ENCODE peak calls at places on chromosomes 13 and 19, in five cellular contexts. One of them, this sample, is unnamed.

GRCh38 chr13:56932104-56932503 is 208.6 kb upstream of the PRR20A start:
- DNase-seq in psoas muscle: no peak
- DNase-seq in ovary: no peak
- DNase-seq in Caco-2: no peak
- DNase-seq in pancreas: no peak
- DNase-seq in this sample: no peak

GRCh38 chr13:105334211-105334610 is 1201.3 kb downstream of the EFNB2 start:
- DNase-seq in psoas muscle: no peak
- DNase-seq in ovary: no peak
- DNase-seq in Caco-2: no peak
- DNase-seq in pancreas: no peak
- DNase-seq in this sample: no peak

GRCh38 chr13:24694907-24695306 is 14.7 kb downstream of the ATP12A start:
- DNase-seq in psoas muscle: no peak
- DNase-seq in ovary: no peak
- DNase-seq in Caco-2: no peak
- DNase-seq in pancreas: no peak
- DNase-seq in this sample: no peak

GRCh38 chr13:30341815-30342570 is 34.6 kb upstream of the KATNAL1 start:
- DNase-seq in psoas muscle: peak; percentile 84
- DNase-seq in ovary: peak; percentile 82
- DNase-seq in Caco-2: no peak
- DNase-seq in pancreas: peak; percentile 78
- DNase-seq in this sample: peak; percentile 35

GRCh38 chr13:33743438-33744368 is 74.2 kb upstream of the RFC3 start:
- DNase-seq in psoas muscle: no peak
- DNase-seq in ovary: no peak
- DNase-seq in Caco-2: no peak
- DNase-seq in pancreas: no peak
- DNase-seq in this sample: no peak

GRCh38 chr13:27966641-27967202 is 2.4 kb downstream of the CDX2 start:
- DNase-seq in psoas muscle: no peak
- DNase-seq in ovary: no peak
- DNase-seq in Caco-2: peak; percentile 71
- DNase-seq in pancreas: no peak
- DNase-seq in this sample: no peak

GRCh38 chr13:93794197-93794885 is 567.7 kb downstream of the GPC6 start:
- DNase-seq in psoas muscle: no peak
- DNase-seq in ovary: no peak
- DNase-seq in Caco-2: no peak
- DNase-seq in pancreas: no peak
- DNase-seq in this sample: no peak

GRCh38 chr13:60051754-60052153 is 112.0 kb downstream of the DIAPH3 start:
- DNase-seq in psoas muscle: no peak
- DNase-seq in ovary: no peak
- DNase-seq in Caco-2: no peak
- DNase-seq in pancreas: no peak
- DNase-seq in this sample: no peak

GRCh38 chr19:38433268-38433733 is at the start of gene RYR1:
- DNase-seq in psoas muscle: peak; percentile 86
- DNase-seq in ovary: no peak
- DNase-seq in Caco-2: no peak
- DNase-seq in pancreas: peak; percentile 41
- DNase-seq in this sample: no peak

GRCh38 chr19:21749090-21749489 is 18.3 kb downstream of the ZNF100 start:
- DNase-seq in psoas muscle: no peak
- DNase-seq in ovary: no peak
- DNase-seq in Caco-2: no peak
- DNase-seq in pancreas: no peak
- DNase-seq in this sample: no peak

GRCh38 chr13:89352384-89352783 is 1681.2 kb downstream of the SLITRK5 start:
- DNase-seq in psoas muscle: no peak
- DNase-seq in ovary: no peak
- DNase-seq in Caco-2: no peak
- DNase-seq in pancreas: no peak
- DNase-seq in this sample: no peak

GRCh38 chr19:1168877-1169791 is 4.9 kb downstream of the SBNO2 start:
- DNase-seq in psoas muscle: peak; percentile 75
- DNase-seq in ovary: peak; percentile 76
- DNase-seq in Caco-2: no peak
- DNase-seq in pancreas: no peak
- DNase-seq in this sample: no peak

GRCh38 chr19:49978324-49978723 is 17.4 kb upstream of the SIGLEC11 start:
- DNase-seq in psoas muscle: no peak
- DNase-seq in ovary: peak; percentile 54
- DNase-seq in Caco-2: no peak
- DNase-seq in pancreas: no peak
- DNase-seq in this sample: no peak

GRCh38 chr13:113407103-113407530 is 43.2 kb upstream of the GRTP1 start:
- DNase-seq in psoas muscle: no peak
- DNase-seq in ovary: no peak
- DNase-seq in Caco-2: peak; percentile 26
- DNase-seq in pancreas: no peak
- DNase-seq in this sample: no peak

GRCh38 chr19:47280183-47280797 is 5.6 kb downstream of the INAFM1 start:
- DNase-seq in psoas muscle: no peak
- DNase-seq in ovary: no peak
- DNase-seq in Caco-2: peak; percentile 68
- DNase-seq in pancreas: no peak
- DNase-seq in this sample: no peak

GRCh38 chr19:37718357-37718756 is 1.2 kb downstream of the ZNF607 start:
- DNase-seq in psoas muscle: no peak
- DNase-seq in ovary: no peak
- DNase-seq in Caco-2: no peak
- DNase-seq in pancreas: no peak
- DNase-seq in this sample: no peak

GRCh38 chr13:97879646-97880297 is 73.7 kb upstream of the IPO5 start:
- DNase-seq in psoas muscle: no peak
- DNase-seq in ovary: no peak
- DNase-seq in Caco-2: no peak
- DNase-seq in pancreas: no peak
- DNase-seq in this sample: no peak

GRCh38 chr19:40321566-40322270 is 26.5 kb downstream of the C19orf47 start:
- DNase-seq in psoas muscle: no peak
- DNase-seq in ovary: no peak
- DNase-seq in Caco-2: no peak
- DNase-seq in pancreas: no peak
- DNase-seq in this sample: no peak

GRCh38 chr19:632228-633067 is 889 bp downstream of the POLRMT start:
- DNase-seq in psoas muscle: no peak
- DNase-seq in ovary: no peak
- DNase-seq in Caco-2: peak; percentile 79
- DNase-seq in pancreas: no peak
- DNase-seq in this sample: no peak

GRCh38 chr13:51684076-51684475 is 99.8 kb downstream of the WDFY2 start:
- DNase-seq in psoas muscle: no peak
- DNase-seq in ovary: no peak
- DNase-seq in Caco-2: no peak
- DNase-seq in pancreas: no peak
- DNase-seq in this sample: no peak

GRCh38 chr19:38228005-38228377 is 4.0 kb upstream of the DPF1 start:
- DNase-seq in psoas muscle: no peak
- DNase-seq in ovary: no peak
- DNase-seq in Caco-2: no peak
- DNase-seq in pancreas: no peak
- DNase-seq in this sample: no peak

GRCh38 chr13:30720470-30720869 is 14.9 kb upstream of the ALOX5AP start:
- DNase-seq in psoas muscle: no peak
- DNase-seq in ovary: no peak
- DNase-seq in Caco-2: no peak
- DNase-seq in pancreas: no peak
- DNase-seq in this sample: no peak

GRCh38 chr19:44552324-44552723 is 22.8 kb upstream of the CEACAM20 start:
- DNase-seq in psoas muscle: no peak
- DNase-seq in ovary: no peak
- DNase-seq in Caco-2: no peak
- DNase-seq in pancreas: no peak
- DNase-seq in this sample: no peak

GRCh38 chr13:42720116-42720857 is 61.1 kb upstream of the FAM216B start:
- DNase-seq in psoas muscle: no peak
- DNase-seq in ovary: peak; percentile 50
- DNase-seq in Caco-2: peak; percentile 57
- DNase-seq in pancreas: peak; percentile 26
- DNase-seq in this sample: no peak

GRCh38 chr19:45599286-45599685 is 2.7 kb downstream of the GPR4 start:
- DNase-seq in psoas muscle: no peak
- DNase-seq in ovary: no peak
- DNase-seq in Caco-2: no peak
- DNase-seq in pancreas: no peak
- DNase-seq in this sample: no peak

GRCh38 chr13:85095887-85096286 is 703.3 kb downstream of the SLITRK6 start:
- DNase-seq in psoas muscle: no peak
- DNase-seq in ovary: no peak
- DNase-seq in Caco-2: no peak
- DNase-seq in pancreas: no peak
- DNase-seq in this sample: no peak

DNA sequence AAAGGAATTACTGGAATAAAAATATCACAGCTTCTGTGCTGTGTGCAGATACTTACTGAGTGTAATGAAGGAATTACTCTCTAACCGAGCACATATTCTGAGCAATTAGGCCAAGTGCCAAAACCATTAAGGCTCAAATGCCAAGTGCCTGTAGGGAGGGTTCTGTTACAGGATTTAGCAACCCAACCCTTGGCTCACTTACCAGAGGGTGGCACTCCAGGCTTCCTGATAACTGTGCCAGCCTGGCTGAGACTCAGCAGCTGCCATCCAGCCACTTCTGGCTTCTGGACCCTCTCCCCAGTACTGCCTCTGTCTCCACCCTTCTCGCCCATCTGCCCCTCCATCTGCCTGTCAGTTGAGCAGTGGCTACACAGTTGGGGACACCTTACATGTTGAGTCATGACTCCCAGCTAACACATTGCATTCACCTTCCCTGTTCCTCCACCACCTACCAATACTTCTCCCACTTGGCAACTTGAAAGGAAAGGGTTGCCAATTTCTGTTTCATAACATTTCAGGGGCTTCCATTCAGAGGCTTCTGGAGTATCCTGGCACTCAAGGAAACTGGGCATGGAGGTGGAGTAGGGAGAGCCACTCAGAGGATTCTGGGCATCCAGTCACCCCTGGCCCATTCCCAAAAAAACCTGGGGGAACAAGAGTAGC is 110.5 kb downstream of the COG6 start:
- DNase-seq in psoas muscle: peak; percentile 18
- DNase-seq in ovary: peak; percentile 47
- DNase-seq in Caco-2: no peak
- DNase-seq in pancreas: peak; percentile 28
- DNase-seq in this sample: no peak
- TF ChIP-seq CTCF in psoas muscle: peak; percentile 24
- TF ChIP-seq CTCF in ovary: no peak
- TF ChIP-seq CTCF in Caco-2: no peak
- TF ChIP-seq CTCF in pancreas: no peak
- TF ChIP-seq CTCF in this sample: peak; percentile 39

GRCh38 chr19:35134601-35135091 is at the start of gene LGI4:
- DNase-seq in psoas muscle: no peak
- DNase-seq in ovary: no peak
- DNase-seq in Caco-2: no peak
- DNase-seq in pancreas: peak; percentile 17
- DNase-seq in this sample: no peak
- H3K4me3 ChIP-seq in psoas muscle: peak within 1 kb of the TSS; percentile 66
- H3K4me3 ChIP-seq in ovary: peak within 1 kb of the TSS; percentile 27
- H3K4me3 ChIP-seq in Caco-2: peak within 1 kb of the TSS; percentile 18
- H3K4me3 ChIP-seq in pancreas: no peak within 1 kb of the TSS
- H3K4me3 ChIP-seq in this sample: no peak within 1 kb of the TSS

GRCh38 chr19:5120833-5121232 is 151.9 kb downstream of the KDM4B start:
- DNase-seq in psoas muscle: no peak
- DNase-seq in ovary: no peak
- DNase-seq in Caco-2: no peak
- DNase-seq in pancreas: no peak
- DNase-seq in this sample: no peak

GRCh38 chr19:5117421-5117820 is 148.5 kb downstream of the KDM4B start:
- DNase-seq in psoas muscle: no peak
- DNase-seq in ovary: no peak
- DNase-seq in Caco-2: no peak
- DNase-seq in pancreas: no peak
- DNase-seq in this sample: no peak

GRCh38 chr19:5118026-5118425 is 149.1 kb downstream of the KDM4B start:
- DNase-seq in psoas muscle: no peak
- DNase-seq in ovary: no peak
- DNase-seq in Caco-2: no peak
- DNase-seq in pancreas: no peak
- DNase-seq in this sample: no peak

GRCh38 chr19:5120321-5120720 is 151.4 kb downstream of the KDM4B start:
- DNase-seq in psoas muscle: no peak
- DNase-seq in ovary: no peak
- DNase-seq in Caco-2: no peak
- DNase-seq in pancreas: no peak
- DNase-seq in this sample: no peak

DNA sequence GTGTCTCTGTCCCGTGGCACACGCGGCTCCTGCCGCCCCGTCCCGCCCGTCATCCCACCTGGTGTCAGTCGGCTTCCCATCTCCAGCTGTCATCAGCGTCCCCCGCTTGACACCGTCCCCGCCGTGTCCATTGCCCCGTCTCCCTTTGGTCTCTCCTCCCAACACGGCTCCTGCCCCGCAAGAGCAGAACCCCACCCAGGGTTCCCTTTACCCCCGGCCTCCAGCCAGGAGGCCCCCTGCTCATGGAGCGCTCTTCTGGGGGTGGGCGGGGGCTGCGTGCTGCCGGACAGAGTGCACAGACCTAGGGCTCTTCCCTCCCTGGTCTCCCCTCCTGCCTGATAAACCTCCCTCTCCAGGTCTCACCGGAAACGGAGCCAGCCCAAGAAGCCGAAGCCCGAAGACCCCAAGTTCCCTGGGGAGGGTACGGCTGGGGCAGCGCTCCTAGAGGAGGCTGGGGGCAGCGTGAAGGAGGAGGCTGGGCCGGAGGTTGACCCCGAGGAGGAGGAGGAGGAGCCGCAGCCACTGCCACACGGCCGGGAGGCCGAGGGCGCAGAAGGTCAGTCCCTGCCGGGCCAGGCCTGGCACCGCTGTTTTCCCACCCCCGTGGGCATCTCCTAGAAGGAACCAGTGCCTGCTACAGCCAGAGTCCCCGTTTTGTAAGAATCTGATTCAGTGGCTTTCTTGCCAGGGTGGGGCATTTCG is 150.5 kb downstream of the KDM4B start:
- DNase-seq in psoas muscle: no peak
- DNase-seq in ovary: no peak
- DNase-seq in Caco-2: no peak
- DNase-seq in pancreas: no peak
- DNase-seq in this sample: no peak
- TF ChIP-seq CTCF in psoas muscle: no peak
- TF ChIP-seq CTCF in ovary: no peak
- TF ChIP-seq CTCF in Caco-2: no peak
- TF ChIP-seq CTCF in pancreas: no peak
- TF ChIP-seq CTCF in this sample: no peak

DNA sequence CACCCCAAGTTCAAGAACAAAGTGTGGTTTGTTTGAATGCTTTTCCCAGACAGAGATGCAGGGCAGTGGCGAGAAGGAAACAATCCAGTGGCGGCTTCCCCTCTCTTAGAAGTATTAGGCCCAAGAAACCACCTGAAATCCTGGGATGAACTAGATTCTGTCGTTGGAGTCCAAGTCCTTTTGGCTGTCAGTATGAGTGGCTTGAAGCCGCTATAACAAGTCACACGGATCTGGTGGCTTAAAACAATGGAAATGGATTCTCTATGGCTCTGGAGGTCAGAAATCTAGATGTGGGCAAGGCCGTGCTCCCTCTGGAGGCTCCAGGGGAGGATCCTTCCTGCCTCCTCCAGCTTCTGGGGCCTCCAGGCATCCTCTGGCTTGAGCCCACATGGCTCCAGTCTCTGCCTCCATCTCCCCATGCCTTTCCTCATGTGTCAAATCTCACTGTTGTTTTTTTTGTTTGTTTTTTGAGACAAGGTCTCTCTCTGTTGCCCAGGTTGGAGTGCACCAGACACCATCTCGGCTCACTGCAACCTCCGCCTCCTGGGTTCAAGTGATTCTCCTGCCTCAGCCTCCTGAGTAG is 97.7 kb downstream of the GNG7 start:
- DNase-seq in psoas muscle: no peak
- DNase-seq in ovary: no peak
- DNase-seq in Caco-2: no peak
- DNase-seq in pancreas: no peak
- DNase-seq in this sample: no peak
- H3K4me3 ChIP-seq in psoas muscle: no peak overlapping the region
- H3K4me3 ChIP-seq in ovary: no peak overlapping the region
- H3K4me3 ChIP-seq in Caco-2: no peak overlapping the region
- H3K4me3 ChIP-seq in pancreas: no peak overlapping the region
- H3K4me3 ChIP-seq in this sample: no peak overlapping the region

This sample was measured in LNCaP clone FGC.